ENCODE peak calls at places on chromosomes 13 and 19, in four cellular contexts. M, O, U and J are unnamed samples.
A peak's percentile ranks its signal among the peaks of the same experiment; 100 is the strongest.

GRCh38 chr19:55640577-55641375 is at the start of gene ZNF580:
- DNase-seq in U (peak; percentile 38), M (peak; percentile 73), O (peak; percentile 78), J (peak; percentile 71)

GRCh38 chr19:10552596-10553053 is 8.9 kb downstream of the ATG4D start:
- DNase-seq in O (no peak), U (no peak), M (peak; percentile 53), J (no peak)

GRCh38 chr19:50713556-50714236 is 5.9 kb downstream of the SHANK1 start:
- DNase-seq in U (no peak), M (no peak), O (no peak), J (no peak)

GRCh38 chr13:76610819-76611415 is 275.3 kb downstream of the KCTD12 start:
- DNase-seq in U (no peak), O (no peak), M (no peak), J (peak; percentile 96)

GRCh38 chr19:35569281-35569781 is 5.9 kb upstream of the ATP4A start:
- DNase-seq in O (no peak), U (no peak), M (no peak), J (no peak)

GRCh38 chr19:14686411-14686810 is 3.4 kb upstream of the ZNF333 start:
- DNase-seq in M (no peak), O (peak; percentile 9), U (no peak), J (peak; percentile 19)

GRCh38 chr13:113208424-113209335 is at the start of gene PCID2:
- DNase-seq in U (peak; percentile 78), M (peak; percentile 65), O (peak; percentile 84), J (peak; percentile 85)

GRCh38 chr19:55247621-55248099 is 11.2 kb downstream of the PPP6R1 start:
- DNase-seq in M (no peak), O (no peak), U (no peak), J (no peak)

GRCh38 chr19:55486971-55487883 is 1.0 kb upstream of the SSC5D start:
- DNase-seq in O (peak; percentile 97), U (peak; percentile 50), M (no peak), J (peak; percentile 83)

GRCh38 chr19:13838943-13839192 is 38.1 kb upstream of the NANOS3 start:
- DNase-seq in U (no peak), M (no peak), O (no peak), J (no peak)

GRCh38 chr19:38733241-38733492 is 11.1 kb downstream of the CAPN12 start:
- DNase-seq in O (no peak), U (no peak), M (no peak), J (no peak)